ENCODE peak calls at places on chromosomes 4 and X, in six cellular contexts. S is adrenal gland, L is body of pancreas, Q is uterus, U is vagina, I is sigmoid colon. W is an unnamed sample.

GRCh38 chr4:8315343-8316250 is 46.0 kb downstream of the HTRA3 start:
- DNase-seq in S (peak; percentile 91), L (peak; percentile 57), Q (peak; percentile 73), U (peak; percentile 93), I (peak; percentile 87), W (no peak)

GRCh38 chr4:152348670-152349069 is 187.2 kb downstream of the FBXW7 start:
- DNase-seq in S (no peak), L (no peak), Q (no peak), U (no peak), I (no peak), W (no peak)

GRCh38 chrX:6226053-6226645 is 2.5 kb downstream of the NLGN4X start:
- DNase-seq in S (no peak), L (no peak), Q (no peak), U (no peak), I (no peak), W (no peak)

GRCh38 chrX:57752866-57753265 is 72.8 kb upstream of the NLRP2B start:
- DNase-seq in S (no peak), L (no peak), Q (no peak), U (no peak), I (no peak), W (no peak)

GRCh38 chr4:137393043-137393442 is 139.3 kb downstream of the PCDH18 start:
- DNase-seq in S (peak; percentile 18), L (no peak), Q (no peak), U (no peak), I (no peak), W (no peak)

GRCh38 chr4:121998024-121998423 is 46.2 kb upstream of the TRPC3 start:
- DNase-seq in S (no peak), L (no peak), Q (no peak), U (no peak), I (no peak), W (no peak)

GRCh38 chr4:103075435-103075893 is 1.1 kb downstream of the SLC9B2 start:
- DNase-seq in S (no peak), L (no peak), Q (no peak), U (no peak), I (no peak), W (no peak)

GRCh38 chrX:139762400-139763183 is 54.6 kb upstream of the MCF2 start:
- DNase-seq in S (no peak), L (peak; percentile 44), Q (no peak), U (no peak), I (no peak), W (peak; percentile 18)

GRCh38 chrX:15854080-15854655 is 445 bp downstream of the AP1S2 start:
- DNase-seq in S (peak; percentile 59), L (peak; percentile 42), Q (peak; percentile 55), U (no peak), I (peak; percentile 76), W (no peak)

GRCh38 chr4:140085062-140085622 is 68.8 kb downstream of the MAML3 start:
- DNase-seq in S (no peak), L (no peak), Q (no peak), U (no peak), I (no peak), W (no peak)

GRCh38 chr4:20487852-20488251 is 212.4 kb upstream of the PACRGL start:
- DNase-seq in S (no peak), L (no peak), Q (no peak), U (no peak), I (no peak), W (no peak)

GRCh38 chrX:139680356-139680755 is 27.6 kb downstream of the MCF2 start:
- DNase-seq in S (no peak), L (no peak), Q (no peak), U (no peak), I (no peak), W (no peak)

GRCh38 chr4:15035152-15035551 is 32.9 kb downstream of the CPEB2 start:
- DNase-seq in S (no peak), L (no peak), Q (no peak), U (no peak), I (no peak), W (no peak)

GRCh38 chr4:176209535-176209934 is 14.2 kb upstream of the SPATA4 start:
- DNase-seq in S (no peak), L (no peak), Q (no peak), U (no peak), I (no peak), W (no peak)

GRCh38 chrX:153400146-153401132 is 711 bp downstream of the PNMA6E start:
- DNase-seq in S (peak; percentile 47), L (no peak), Q (no peak), U (no peak), I (no peak), W (no peak)

GRCh38 chr4:160423879-160424451 is 1321.1 kb downstream of the RAPGEF2 start:
- DNase-seq in S (no peak), L (no peak), Q (no peak), U (no peak), I (no peak), W (no peak)

GRCh38 chrX:386239-386767 is 404 bp downstream of the PPP2R3B start:
- DNase-seq in S (no peak), L (peak; percentile 24), Q (no peak), U (no peak), I (no peak), W (no peak)

GRCh38 chr4:93228021-93228420 is 600.5 kb upstream of the ATOH1 start:
- DNase-seq in S (no peak), L (no peak), Q (no peak), U (no peak), I (no peak), W (no peak)

DNA sequence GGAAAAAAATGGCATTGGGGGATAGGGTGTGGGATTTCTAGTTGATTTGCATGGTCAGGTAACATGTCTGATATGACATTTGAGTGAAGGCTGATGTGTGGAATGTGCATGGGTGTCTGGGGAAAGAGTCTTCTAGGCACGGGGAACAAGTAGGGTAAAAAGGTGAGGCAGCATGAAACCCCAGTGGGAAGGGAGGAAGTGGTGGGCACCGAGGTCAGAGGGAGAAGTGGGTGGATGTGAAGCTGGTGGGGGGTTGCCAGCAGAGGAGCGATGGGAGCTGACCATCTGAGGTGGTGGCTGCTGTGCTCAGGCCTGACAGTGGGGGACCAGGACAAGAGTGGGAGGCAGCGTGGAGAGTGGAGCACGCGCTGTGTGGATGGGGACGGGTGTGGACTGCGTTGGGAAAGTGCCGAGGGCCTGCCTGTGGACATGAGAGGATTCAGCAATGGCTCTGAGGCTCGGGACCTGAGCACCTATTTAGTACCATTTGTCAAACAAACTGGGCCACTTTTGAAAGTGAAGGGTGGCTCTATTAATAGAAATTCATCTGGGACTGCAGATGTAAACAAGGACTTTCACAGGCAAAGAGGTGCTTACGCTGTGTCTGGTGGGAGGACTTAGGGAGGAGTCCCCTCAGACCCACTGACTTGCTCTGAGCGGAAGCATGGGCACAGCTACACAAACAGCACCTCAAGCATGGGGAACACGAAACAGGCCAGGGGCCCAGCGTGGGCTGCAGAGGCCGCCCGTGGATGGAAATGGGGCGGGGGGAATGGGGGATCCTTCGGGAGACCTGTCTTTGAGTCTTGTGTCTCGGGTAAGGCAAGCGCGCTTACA is 16.7 kb upstream of the S100P start:
- DNase-seq in S (no peak), L (no peak), Q (no peak), U (no peak), I (no peak), W (no peak)
- TF ChIP-seq POLR2A in S (no peak), L (no peak), Q (no peak), U (no peak), I (no peak), W (no peak)

DNA sequence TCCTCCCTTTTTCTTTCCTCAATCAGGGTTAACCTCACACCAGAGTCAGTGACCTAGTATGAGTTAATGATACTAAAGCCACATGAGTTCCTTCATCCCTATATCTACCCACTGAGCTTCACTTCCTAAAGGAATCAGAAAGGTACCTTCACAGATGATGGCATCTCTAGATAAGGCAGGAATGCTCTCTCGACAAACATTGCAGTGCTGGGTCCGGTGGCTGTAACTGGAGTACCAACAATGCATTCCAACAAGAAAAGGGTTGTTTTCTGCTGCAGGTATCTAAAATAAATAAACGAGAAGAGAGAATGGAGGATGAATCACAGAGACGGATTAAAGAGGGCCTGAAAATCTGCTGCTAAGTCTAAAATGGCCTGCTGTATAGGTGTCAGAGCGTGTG is 66.7 kb downstream of the DGKK start:
- DNase-seq in S (no peak), L (no peak), Q (no peak), U (no peak), I (no peak), W (no peak)
- H3K36me3 ChIP-seq in S (no peaks in the 10 kb centered on the region), L (no peaks in the 10 kb centered on the region), Q (no peaks in the 10 kb centered on the region), U (no peaks in the 10 kb centered on the region), I (no peaks in the 10 kb centered on the region), W (no peaks in the 10 kb centered on the region)

GRCh38 chr4:85967872-85968271 is 392.0 kb downstream of the MAPK10 start:
- DNase-seq in S (no peak), L (no peak), Q (no peak), U (no peak), I (no peak), W (no peak)

GRCh38 chr4:85968945-85969830 is 390.7 kb downstream of the MAPK10 start:
- DNase-seq in S (no peak), L (no peak), Q (no peak), U (no peak), I (no peak), W (no peak)

GRCh38 chr4:85965529-85965928 is 394.3 kb downstream of the MAPK10 start:
- DNase-seq in S (no peak), L (no peak), Q (no peak), U (no peak), I (no peak), W (no peak)

GRCh38 chr4:85964298-85964697 is 395.6 kb downstream of the MAPK10 start:
- DNase-seq in S (no peak), L (no peak), Q (no peak), U (no peak), I (no peak), W (no peak)

DNA sequence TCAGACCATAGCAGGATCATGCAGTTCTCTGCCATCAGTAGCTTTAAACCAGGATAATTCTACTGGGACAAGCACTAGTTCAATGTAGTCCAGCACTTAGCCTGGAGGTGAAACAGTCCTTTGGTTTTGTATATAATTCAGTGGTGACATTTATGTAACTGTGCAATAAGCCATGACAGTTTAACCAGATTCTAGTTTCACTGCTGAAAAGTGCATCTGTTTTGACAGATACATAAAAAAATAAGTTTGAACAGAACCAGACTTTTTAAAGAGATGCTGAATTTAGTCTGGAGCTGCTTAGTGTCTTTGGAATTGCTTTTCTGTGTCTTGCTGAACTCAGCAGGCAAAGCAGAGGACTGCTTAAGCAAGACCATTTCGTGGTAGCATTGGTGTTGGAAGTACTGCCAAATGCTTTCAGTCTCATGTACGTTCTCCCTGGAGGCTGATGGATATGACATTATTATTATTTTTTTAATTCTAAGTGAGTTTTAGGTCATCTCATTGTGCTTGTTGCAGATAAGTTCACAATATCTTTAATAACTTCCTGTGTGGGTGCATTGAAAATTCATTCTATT is 393.5 kb downstream of the MAPK10 start:
- DNase-seq in S (no peak), L (no peak), Q (no peak), U (no peak), I (no peak), W (no peak)
- TF ChIP-seq POLR2A in S (no peak), L (no peak), Q (no peak), U (no peak), I (no peak), W (no peak)

DNA sequence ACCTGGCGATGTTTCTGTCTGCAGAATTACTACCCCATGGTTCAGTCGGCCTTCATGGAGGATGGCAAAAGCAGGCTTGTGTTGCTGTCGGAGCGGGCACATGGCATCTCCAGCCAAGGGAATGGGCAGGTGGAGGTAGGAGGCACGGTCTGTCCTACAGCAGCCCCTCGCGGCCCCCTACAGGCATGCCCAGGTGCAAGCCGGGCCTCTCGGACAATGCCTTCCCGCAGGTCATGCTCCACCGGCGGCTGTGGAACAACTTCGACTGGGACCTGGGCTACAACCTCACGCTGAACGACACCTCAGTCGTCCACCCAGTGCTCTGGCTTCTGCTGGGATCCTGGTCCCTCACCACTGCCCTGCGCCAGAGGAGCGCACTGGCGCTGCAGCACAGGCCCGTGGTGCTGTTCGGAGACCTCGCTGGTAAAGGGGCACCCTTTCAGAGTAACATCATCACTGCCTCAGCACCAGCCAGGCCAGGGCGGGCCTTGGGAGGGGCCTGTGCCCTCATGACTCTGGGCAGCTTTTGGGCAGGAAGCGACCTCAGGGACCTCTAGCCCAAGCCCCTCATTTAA is 29.5 kb upstream of the MRFAP1 start:
- DNase-seq in S (no peak), L (no peak), Q (no peak), U (no peak), I (no peak), W (no peak)
- H3K36me3 ChIP-seq in S (peaks cover 24% of the 10 kb centered on the region), L (peaks cover 8% of the 10 kb centered on the region), Q (no peaks in the 10 kb centered on the region), U (no peaks in the 10 kb centered on the region), I (peaks cover 92% of the 10 kb centered on the region), W (peaks cover 100% of the 10 kb centered on the region)